ENCODE peak calls at places on chromosomes 7 and 10, in six cellular contexts. One of them, this sample, is unnamed.

GRCh38 chr7:8035647-8036518 is 67.3 kb downstream of the GLCCI1 start:
- DNase-seq in Calu3: no peak
- DNase-seq in colonic mucosa: no peak
- DNase-seq in nephron progenitor cell: no peak
- DNase-seq in suprapubic skin: no peak
- DNase-seq in astrocyte of the cerebellum: peak
- DNase-seq in this sample: no peak

GRCh38 chr7:7653568-7654187 is 13.1 kb downstream of the UMAD1 start:
- DNase-seq in Calu3: peak
- DNase-seq in colonic mucosa: no peak
- DNase-seq in nephron progenitor cell: peak
- DNase-seq in suprapubic skin: no peak
- DNase-seq in astrocyte of the cerebellum: no peak
- DNase-seq in this sample: no peak

GRCh38 chr10:132276179-132276675 is 31.5 kb downstream of the STK32C start:
- DNase-seq in Calu3: no peak
- DNase-seq in colonic mucosa: no peak
- DNase-seq in nephron progenitor cell: no peak
- DNase-seq in suprapubic skin: no peak
- DNase-seq in astrocyte of the cerebellum: no peak
- DNase-seq in this sample: no peak

GRCh38 chr7:5429253-5429856 is 5.7 kb upstream of the TNRC18 start:
- DNase-seq in Calu3: peak
- DNase-seq in colonic mucosa: peak
- DNase-seq in nephron progenitor cell: peak
- DNase-seq in suprapubic skin: no peak
- DNase-seq in astrocyte of the cerebellum: peak
- DNase-seq in this sample: no peak

GRCh38 chr10:92880233-92880861 is 32.0 kb downstream of the EXOC6 start:
- DNase-seq in Calu3: peak
- DNase-seq in colonic mucosa: no peak
- DNase-seq in nephron progenitor cell: no peak
- DNase-seq in suprapubic skin: no peak
- DNase-seq in astrocyte of the cerebellum: peak
- DNase-seq in this sample: no peak

GRCh38 chr7:51040777-51041176 is 258.1 kb upstream of the GRB10 start:
- DNase-seq in Calu3: no peak
- DNase-seq in colonic mucosa: no peak
- DNase-seq in nephron progenitor cell: no peak
- DNase-seq in suprapubic skin: no peak
- DNase-seq in astrocyte of the cerebellum: peak
- DNase-seq in this sample: no peak

GRCh38 chr7:156751319-156751718 is 110.7 kb downstream of the RNF32 start:
- DNase-seq in Calu3: no peak
- DNase-seq in colonic mucosa: no peak
- DNase-seq in nephron progenitor cell: no peak
- DNase-seq in suprapubic skin: no peak
- DNase-seq in astrocyte of the cerebellum: peak
- DNase-seq in this sample: no peak

GRCh38 chr7:151992375-151992774 is 33.1 kb upstream of the GALNT11 start:
- DNase-seq in Calu3: peak
- DNase-seq in colonic mucosa: peak
- DNase-seq in nephron progenitor cell: peak
- DNase-seq in suprapubic skin: no peak
- DNase-seq in astrocyte of the cerebellum: no peak
- DNase-seq in this sample: no peak

DNA sequence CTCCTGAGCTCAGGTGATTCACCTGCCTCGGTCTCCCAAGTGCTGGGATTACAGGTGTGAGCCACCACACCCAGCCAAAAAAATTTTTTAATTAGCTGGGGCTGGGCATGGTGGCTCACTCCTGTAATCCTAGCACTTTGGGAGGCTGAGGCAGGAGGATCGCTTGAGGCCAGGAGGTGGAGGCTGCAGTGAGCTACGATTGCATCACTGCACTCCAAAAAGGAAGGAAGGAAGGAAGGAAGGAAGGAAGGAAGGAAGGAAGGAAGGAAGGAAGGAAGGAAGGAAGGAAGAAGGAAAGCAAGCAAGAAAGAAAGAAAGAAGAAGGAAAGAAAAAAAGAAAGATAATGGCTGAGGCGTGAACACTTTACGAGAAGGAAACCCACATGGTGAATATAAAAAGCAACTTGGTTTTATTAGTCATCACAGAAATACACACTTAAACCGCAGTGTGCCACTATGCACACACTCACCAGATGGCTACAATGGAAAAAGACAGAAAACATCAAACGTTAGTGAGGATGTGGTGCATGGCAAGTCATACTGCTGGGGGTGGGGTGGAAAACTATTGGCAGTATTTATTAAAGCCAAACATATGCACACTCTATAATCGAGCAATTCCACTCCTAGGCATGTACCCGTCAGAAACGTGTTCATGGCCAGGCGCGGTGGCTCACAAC is 4.4 kb upstream of the CCL26 start:
- DNase-seq in Calu3: peak
- DNase-seq in colonic mucosa: no peak
- DNase-seq in nephron progenitor cell: no peak
- DNase-seq in suprapubic skin: no peak
- DNase-seq in astrocyte of the cerebellum: peak
- DNase-seq in this sample: peak
- TF ChIP-seq CTCF in Calu3: no peak
- TF ChIP-seq CTCF in colonic mucosa: no peak
- TF ChIP-seq CTCF in nephron progenitor cell: no peak
- TF ChIP-seq CTCF in suprapubic skin: no peak
- TF ChIP-seq CTCF in astrocyte of the cerebellum: no peak
- TF ChIP-seq CTCF in this sample: no peak

DNA sequence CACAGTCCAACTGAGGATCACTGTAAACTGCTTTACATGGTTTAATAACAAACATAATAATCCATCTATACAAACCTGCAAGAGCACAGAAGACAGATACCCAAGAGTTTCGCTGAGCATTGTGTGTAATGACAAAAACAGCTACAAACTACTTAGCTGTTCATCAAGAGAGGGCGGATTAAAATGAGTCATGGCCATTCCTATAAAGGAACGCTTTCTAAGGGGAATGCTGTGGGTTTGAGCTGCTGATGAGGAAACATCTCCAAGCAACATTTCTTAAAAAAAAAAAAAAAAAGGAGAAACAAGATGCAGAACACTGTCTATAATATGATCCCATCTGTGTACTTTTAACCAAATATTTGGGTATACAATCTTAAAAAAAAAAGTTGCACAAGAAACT is 33.8 kb downstream of the VOPP1 start:
- DNase-seq in Calu3: no peak
- DNase-seq in colonic mucosa: no peak
- DNase-seq in nephron progenitor cell: no peak
- DNase-seq in suprapubic skin: no peak
- DNase-seq in astrocyte of the cerebellum: peak
- DNase-seq in this sample: no peak
- TF ChIP-seq CTCF in Calu3: no peak
- TF ChIP-seq CTCF in colonic mucosa: no peak
- TF ChIP-seq CTCF in nephron progenitor cell: no peak
- TF ChIP-seq CTCF in suprapubic skin: no peak
- TF ChIP-seq CTCF in astrocyte of the cerebellum: no peak
- TF ChIP-seq CTCF in this sample: no peak

GRCh38 chr10:117161386-117162033 is 23.4 kb upstream of the VAX1 start:
- DNase-seq in Calu3: no peak
- DNase-seq in colonic mucosa: no peak
- DNase-seq in nephron progenitor cell: no peak
- DNase-seq in suprapubic skin: no peak
- DNase-seq in astrocyte of the cerebellum: no peak
- DNase-seq in this sample: no peak

GRCh38 chr10:117162093-117163021 is 24.3 kb upstream of the VAX1 start:
- DNase-seq in Calu3: no peak
- DNase-seq in colonic mucosa: no peak
- DNase-seq in nephron progenitor cell: no peak
- DNase-seq in suprapubic skin: no peak
- DNase-seq in astrocyte of the cerebellum: no peak
- DNase-seq in this sample: no peak

GRCh38 chr10:117163954-117164292 is 25.9 kb upstream of the VAX1 start:
- DNase-seq in Calu3: no peak
- DNase-seq in colonic mucosa: no peak
- DNase-seq in nephron progenitor cell: no peak
- DNase-seq in suprapubic skin: no peak
- DNase-seq in astrocyte of the cerebellum: no peak
- DNase-seq in this sample: no peak

GRCh38 chr10:117164878-117165556 is 26.9 kb upstream of the VAX1 start:
- DNase-seq in Calu3: no peak
- DNase-seq in colonic mucosa: no peak
- DNase-seq in nephron progenitor cell: no peak
- DNase-seq in suprapubic skin: no peak
- DNase-seq in astrocyte of the cerebellum: no peak
- DNase-seq in this sample: no peak

GRCh38 chr10:117163061-117163953 is 25.2 kb upstream of the VAX1 start:
- DNase-seq in Calu3: no peak
- DNase-seq in colonic mucosa: no peak
- DNase-seq in nephron progenitor cell: peak
- DNase-seq in suprapubic skin: no peak
- DNase-seq in astrocyte of the cerebellum: no peak
- DNase-seq in this sample: no peak
- TF ChIP-seq CTCF in Calu3: no peak
- TF ChIP-seq CTCF in colonic mucosa: no peak
- TF ChIP-seq CTCF in nephron progenitor cell: peak
- TF ChIP-seq CTCF in suprapubic skin: no peak
- TF ChIP-seq CTCF in astrocyte of the cerebellum: no peak
- TF ChIP-seq CTCF in this sample: no peak

DNA sequence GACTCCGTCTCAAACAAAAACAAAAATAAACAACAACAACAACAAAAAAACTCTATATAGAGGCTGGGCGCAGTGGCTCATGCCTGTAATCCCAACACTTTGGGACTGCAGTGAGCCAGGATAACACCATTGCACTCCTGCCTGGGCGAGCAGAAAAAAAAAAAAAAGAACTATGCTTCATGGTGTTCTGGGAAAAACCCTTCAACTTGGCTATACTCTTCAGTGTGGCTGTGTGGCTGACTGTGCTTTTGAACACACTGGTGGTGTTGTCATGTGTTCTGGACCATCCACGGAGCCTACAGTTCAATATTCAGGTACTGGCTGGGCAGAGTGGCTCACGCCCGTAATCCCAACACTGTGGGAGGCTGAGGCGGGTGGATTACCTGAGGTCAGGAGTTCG is 26.5 kb downstream of the SNX8 start:
- DNase-seq in Calu3: no peak
- DNase-seq in colonic mucosa: no peak
- DNase-seq in nephron progenitor cell: no peak
- DNase-seq in suprapubic skin: no peak
- DNase-seq in astrocyte of the cerebellum: no peak
- DNase-seq in this sample: no peak
- TF ChIP-seq CTCF in Calu3: no peak
- TF ChIP-seq CTCF in colonic mucosa: no peak
- TF ChIP-seq CTCF in nephron progenitor cell: no peak
- TF ChIP-seq CTCF in suprapubic skin: no peak
- TF ChIP-seq CTCF in astrocyte of the cerebellum: no peak
- TF ChIP-seq CTCF in this sample: no peak

DNA sequence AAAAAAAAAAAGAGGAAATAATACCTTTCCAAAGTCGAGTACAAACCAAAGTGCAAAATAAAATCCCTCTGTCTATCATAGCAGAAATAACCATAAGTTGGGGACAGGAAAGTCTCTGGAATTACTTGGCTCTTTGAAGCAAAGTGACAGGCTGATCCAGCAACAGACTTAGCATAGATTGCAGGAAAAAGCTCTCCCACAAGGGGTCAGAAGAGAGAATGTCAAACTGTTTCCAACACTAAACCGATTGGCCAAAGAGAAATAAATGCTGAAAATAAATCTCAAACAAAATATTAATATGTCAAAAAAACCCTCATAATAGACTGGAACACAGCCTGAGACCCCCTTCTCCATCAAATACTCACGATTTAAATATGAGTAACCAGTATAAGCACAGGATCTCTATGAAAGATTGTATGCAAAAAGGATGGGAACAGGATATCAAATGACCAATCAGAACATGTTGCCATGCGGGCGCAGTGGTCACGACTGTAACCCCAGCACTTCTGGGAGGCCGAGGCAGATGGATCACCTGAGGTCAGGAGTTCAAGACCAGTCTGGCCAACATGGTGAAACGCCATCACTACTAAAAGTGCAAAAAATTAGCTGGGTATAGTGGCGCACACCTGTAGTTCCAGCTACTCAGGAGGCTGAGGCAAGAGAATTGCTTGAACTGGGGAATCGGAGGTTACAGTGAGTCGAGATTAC is 1000.7 kb upstream of the LRRN3 start:
- DNase-seq in Calu3: peak
- DNase-seq in colonic mucosa: no peak
- DNase-seq in nephron progenitor cell: no peak
- DNase-seq in suprapubic skin: no peak
- DNase-seq in astrocyte of the cerebellum: peak
- DNase-seq in this sample: no peak
- TF ChIP-seq CTCF in Calu3: no peak
- TF ChIP-seq CTCF in colonic mucosa: peak
- TF ChIP-seq CTCF in nephron progenitor cell: peak
- TF ChIP-seq CTCF in suprapubic skin: no peak
- TF ChIP-seq CTCF in astrocyte of the cerebellum: peak
- TF ChIP-seq CTCF in this sample: no peak

DNA sequence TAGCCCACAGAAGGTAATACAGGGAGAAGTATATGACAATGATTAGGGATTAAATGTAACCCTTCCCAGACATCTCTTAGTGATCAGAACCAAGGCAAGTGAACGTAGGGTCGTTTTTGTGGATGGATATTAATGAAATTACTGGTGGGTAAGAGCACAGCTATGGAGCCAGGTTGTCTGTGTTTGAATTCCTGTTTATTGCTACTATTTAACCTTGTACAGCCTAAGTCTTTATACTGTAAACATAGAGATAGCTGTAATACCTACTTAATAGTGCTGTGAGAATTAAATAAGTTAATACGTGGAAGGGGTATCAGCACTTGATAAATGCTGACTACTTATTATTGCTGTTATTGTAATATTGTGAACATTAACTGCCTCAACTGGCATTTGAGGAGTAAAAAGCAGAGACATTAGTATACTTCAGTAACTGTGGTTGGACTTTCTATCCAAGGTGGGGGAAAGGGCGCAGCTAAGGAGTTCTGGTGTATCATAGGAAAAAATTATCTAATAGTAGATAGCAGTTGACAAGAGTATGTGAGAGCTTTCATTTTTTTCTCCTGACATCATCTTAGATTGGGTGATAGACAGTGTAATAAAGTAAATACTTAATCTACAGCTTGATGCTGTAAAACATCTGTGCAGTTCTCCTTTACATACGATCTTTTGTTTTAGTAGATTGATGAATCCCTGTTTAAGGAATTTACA is 68.8 kb downstream of the PHTF2 start:
- DNase-seq in Calu3: no peak
- DNase-seq in colonic mucosa: no peak
- DNase-seq in nephron progenitor cell: no peak
- DNase-seq in suprapubic skin: no peak
- DNase-seq in astrocyte of the cerebellum: no peak
- DNase-seq in this sample: no peak
- TF ChIP-seq CTCF in Calu3: no peak
- TF ChIP-seq CTCF in colonic mucosa: no peak
- TF ChIP-seq CTCF in nephron progenitor cell: no peak
- TF ChIP-seq CTCF in suprapubic skin: no peak
- TF ChIP-seq CTCF in astrocyte of the cerebellum: no peak
- TF ChIP-seq CTCF in this sample: no peak

GRCh38 chr7:15389073-15389472 is 172.7 kb downstream of the AGMO start:
- DNase-seq in Calu3: no peak
- DNase-seq in colonic mucosa: no peak
- DNase-seq in nephron progenitor cell: no peak
- DNase-seq in suprapubic skin: no peak
- DNase-seq in astrocyte of the cerebellum: no peak
- DNase-seq in this sample: no peak
- TF ChIP-seq CTCF in Calu3: no peak
- TF ChIP-seq CTCF in colonic mucosa: no peak
- TF ChIP-seq CTCF in nephron progenitor cell: no peak
- TF ChIP-seq CTCF in suprapubic skin: no peak
- TF ChIP-seq CTCF in astrocyte of the cerebellum: no peak
- TF ChIP-seq CTCF in this sample: no peak

GRCh38 chr7:1558181-1558811 is 2.3 kb upstream of the TMEM184A start:
- DNase-seq in Calu3: no peak
- DNase-seq in colonic mucosa: no peak
- DNase-seq in nephron progenitor cell: no peak
- DNase-seq in suprapubic skin: no peak
- DNase-seq in astrocyte of the cerebellum: no peak
- DNase-seq in this sample: no peak
- TF ChIP-seq CTCF in Calu3: peak
- TF ChIP-seq CTCF in colonic mucosa: no peak
- TF ChIP-seq CTCF in nephron progenitor cell: no peak
- TF ChIP-seq CTCF in suprapubic skin: no peak
- TF ChIP-seq CTCF in astrocyte of the cerebellum: no peak
- TF ChIP-seq CTCF in this sample: no peak